ENCODE peak calls at places on chromosome 14, in five cellular contexts. N, O, S, M and B are unnamed samples.

GRCh38 chr14:81384900-81385299 is 15.2 kb downstream of the STON2 start:
- DNase-seq in S (no peak), M (no peak), O (no peak), N (no peak), B (no peak)

GRCh38 chr14:89787525-89787924 is 167.0 kb downstream of the EFCAB11 start:
- DNase-seq in O (no peak), M (no peak), S (no peak), N (no peak), B (no peak)

GRCh38 chr14:58749066-58749669 is 111.4 kb downstream of the DACT1 start:
- DNase-seq in N (no peak), S (no peak), O (no peak), M (no peak), B (no peak)

GRCh38 chr14:92473261-92473946 is 40.2 kb upstream of the RIN3 start:
- DNase-seq in N (peak; percentile 29), S (peak; percentile 50), M (no peak), O (peak; percentile 35), B (no peak)

GRCh38 chr14:83988274-83988673 is 1541.7 kb upstream of the FLRT2 start:
- DNase-seq in S (no peak), N (no peak), M (no peak), O (no peak), B (no peak)

GRCh38 chr14:97024300-97024699 is 227.1 kb downstream of the VRK1 start:
- DNase-seq in M (no peak), S (no peak), N (no peak), O (no peak), B (no peak)

GRCh38 chr14:76352639-76353281 is 23.2 kb upstream of the ESRRB start:
- DNase-seq in M (peak; percentile 33), S (peak; percentile 18), O (peak; percentile 67), N (no peak), B (peak; percentile 42)

GRCh38 chr14:60999536-60999935 is 18.5 kb downstream of the SLC38A6 start:
- DNase-seq in O (no peak), M (no peak), S (no peak), N (no peak), B (no peak)

GRCh38 chr14:75884198-75884611 is 97.6 kb downstream of the TGFB3 start:
- DNase-seq in N (no peak), M (no peak), S (no peak), O (no peak), B (no peak)

GRCh38 chr14:76090611-76091010 is 61.1 kb upstream of the GPATCH2L start:
- DNase-seq in O (no peak), M (no peak), S (no peak), N (no peak), B (no peak)

GRCh38 chr14:63962896-63963295 is 110.1 kb downstream of the SYNE2 start:
- DNase-seq in N (no peak), O (no peak), M (no peak), S (no peak), B (no peak)

GRCh38 chr14:92500491-92500941 is 13.1 kb upstream of the RIN3 start:
- DNase-seq in N (peak; percentile 41), S (no peak), M (no peak), O (peak; percentile 21), B (no peak)

GRCh38 chr14:74333909-74334308 is 14.4 kb upstream of the VRTN start:
- DNase-seq in O (no peak), N (no peak), M (no peak), S (no peak), B (no peak)

GRCh38 chr14:65243766-65244442 is 141.6 kb upstream of the MAX start:
- DNase-seq in S (no peak), N (no peak), O (no peak), M (no peak), B (no peak)

GRCh38 chr14:20418501-20418909 is 5.2 kb upstream of the TEP1 start:
- DNase-seq in O (no peak), S (no peak), M (no peak), N (peak; percentile 5), B (no peak)

GRCh38 chr14:79180656-79181055 is 1010.5 kb downstream of the NRXN3 start:
- DNase-seq in N (no peak), S (no peak), M (no peak), O (no peak), B (no peak)

GRCh38 chr14:91545946-91546716 is 36.0 kb upstream of the PPP4R3A start:
- DNase-seq in S (no peak), M (no peak), N (no peak), O (no peak), B (no peak)

GRCh38 chr14:76056128-76056527 is 70.6 kb downstream of the IFT43 start:
- DNase-seq in O (no peak), M (no peak), S (no peak), N (no peak), B (no peak)

GRCh38 chr14:65213316-65213715 is 111.0 kb upstream of the MAX start:
- DNase-seq in O (no peak), M (no peak), S (no peak), N (no peak), B (no peak)

GRCh38 chr14:61380984-61381383 is 59.6 kb downstream of the PRKCH start:
- DNase-seq in S (no peak), N (no peak), M (no peak), O (no peak), B (no peak)

GRCh38 chr14:105385698-105386365 is 12.5 kb upstream of the TEX22 start:
- DNase-seq in O (no peak), S (no peak), N (peak; percentile 64), M (no peak), B (no peak)

GRCh38 chr14:20372796-20373195 is 29.4 kb downstream of the PARP2 start:
- DNase-seq in O (no peak), S (no peak), N (no peak), M (no peak), B (no peak)

GRCh38 chr14:104970231-104971068 is 7.7 kb downstream of the AHNAK2 start:
- DNase-seq in N (peak; percentile 98), S (peak; percentile 94), O (no peak), M (no peak), B (no peak)

GRCh38 chr14:61213116-61213720 is 67.9 kb downstream of the TMEM30B start:
- DNase-seq in O (no peak), N (no peak), M (no peak), S (no peak), B (no peak)

GRCh38 chr14:72946491-72946890 is 20.2 kb downstream of the DCAF4 start:
- DNase-seq in O (no peak), N (no peak), S (no peak), M (no peak), B (no peak)

GRCh38 chr14:44961151-44961729 is 507 bp downstream of the KLHL28 start:
- DNase-seq in N (no peak), M (peak; percentile 54), S (peak; percentile 57), O (peak; percentile 60), B (peak; percentile 30)

GRCh38 chr14:91032250-91032649 is 28.2 kb downstream of the RPS6KA5 start:
- DNase-seq in M (no peak), O (no peak), S (no peak), N (no peak), B (no peak)

GRCh38 chr14:106459971-106460730 is 933.8 kb downstream of the TMEM121 start:
- DNase-seq in S (no peak), M (peak; percentile 60), O (peak; percentile 80), N (no peak), B (peak; percentile 28)

GRCh38 chr14:23409966-23410635 is 2.0 kb upstream of the MYH6 start:
- DNase-seq in M (no peak), O (no peak), N (no peak), S (no peak), B (no peak)

GRCh38 chr14:56331815-56332214 is 213.6 kb downstream of the PELI2 start:
- DNase-seq in O (no peak), M (no peak), S (no peak), N (no peak), B (no peak)

GRCh38 chr14:76917158-76917596 is 91.0 kb downstream of the LRRC74A start:
- DNase-seq in O (no peak), M (no peak), S (peak; percentile 52), N (no peak), B (no peak)

GRCh38 chr14:94317259-94317658 is 5.9 kb downstream of the SERPINA6 start:
- DNase-seq in O (no peak), S (no peak), N (no peak), M (no peak), B (no peak)

GRCh38 chr14:81437226-81437625 is 37.1 kb upstream of the STON2 start:
- DNase-seq in M (no peak), S (no peak), N (no peak), O (no peak), B (no peak)

GRCh38 chr14:35402323-35403084 is 2.0 kb downstream of the NFKBIA start:
- DNase-seq in N (no peak), M (peak; percentile 40), O (peak; percentile 65), S (peak; percentile 31), B (peak; percentile 37)

GRCh38 chr14:57898837-57899572 is 33.1 kb upstream of the SLC35F4 start:
- DNase-seq in O (no peak), M (no peak), S (no peak), N (no peak), B (no peak)

GRCh38 chr14:47606601-47607000 is 68.8 kb downstream of the MDGA2 start:
- DNase-seq in M (no peak), O (no peak), N (no peak), S (no peak), B (no peak)

GRCh38 chr14:30603402-30603801 is 18.7 kb upstream of the SCFD1 start:
- DNase-seq in O (no peak), N (no peak), S (no peak), M (no peak), B (no peak)

GRCh38 chr14:30614155-30614554 is 8.0 kb upstream of the SCFD1 start:
- DNase-seq in N (no peak), M (no peak), S (no peak), O (no peak), B (no peak)

GRCh38 chr14:30610719-30611388 is 11.3 kb upstream of the SCFD1 start:
- DNase-seq in S (peak; percentile 35), N (no peak), O (no peak), M (peak; percentile 15), B (no peak)

GRCh38 chr14:30607156-30607780 is 14.9 kb upstream of the SCFD1 start:
- DNase-seq in S (no peak), M (no peak), O (no peak), N (no peak), B (no peak)

GRCh38 chr14:30608533-30609006 is 13.5 kb upstream of the SCFD1 start:
- DNase-seq in S (no peak), N (no peak), M (no peak), O (no peak), B (no peak)
- TF ChIP-seq CTCF in S (no peak), N (peak; percentile 24), M (no peak), O (no peak), B (no peak)

GRCh38 chr14:50342211-50343080 is 30.3 kb downstream of the DMAC2L start:
- DNase-seq in N (no peak), S (peak; percentile 78), M (no peak), O (peak; percentile 64), B (no peak)
- TF ChIP-seq CTCF in N (peak; percentile 82), S (peak; percentile 50), M (peak; percentile 13), O (no peak), B (peak; percentile 51)

GRCh38 chr14:71050227-71050823 is 143.1 kb downstream of the PCNX1 start:
- DNase-seq in S (no peak), M (no peak), O (no peak), N (no peak), B (no peak)
- TF ChIP-seq CTCF in S (no peak), M (peak; percentile 61), O (peak; percentile 52), N (peak; percentile 79), B (peak; percentile 59)

GRCh38 chr14:77931441-77931840 is 131.5 kb downstream of the ADCK1 start:
- DNase-seq in S (no peak), O (no peak), N (no peak), M (no peak), B (no peak)
- TF ChIP-seq CTCF in S (no peak), O (no peak), N (no peak), M (no peak), B (no peak)